ENCODE peak calls at places on chromosomes 1 and 21, in six cellular contexts. T is occipital lobe, P is GM23248, S is Calu3, J is astrocyte of the cerebellum, K is kidney. M is an unnamed sample.

GRCh38 chr1:24236170-24237045 is 49.3 kb upstream of the IFNLR1 start:
- DNase-seq in T (no peak), P (peak; percentile 86), S (peak; percentile 47), J (peak; percentile 55), K (no peak), M (peak; percentile 85)

GRCh38 chr1:29354511-29355098 is 118.3 kb downstream of the PTPRU start:
- DNase-seq in T (no peak), P (no peak), S (no peak), J (no peak), K (no peak), M (no peak)

GRCh38 chr1:27342778-27343638 is 1.2 kb downstream of the SYTL1 start:
- DNase-seq in T (no peak), P (no peak), S (peak; percentile 51), J (no peak), K (peak; percentile 84), M (no peak)

GRCh38 chr1:246733706-246734105 is 9.5 kb downstream of the SCCPDH start:
- DNase-seq in T (no peak), P (no peak), S (no peak), J (no peak), K (no peak), M (peak; percentile 33)

GRCh38 chr21:36909901-36910561 is 56.4 kb downstream of the HLCS start:
- DNase-seq in T (no peak), P (peak; percentile 97), S (peak; percentile 31), J (peak; percentile 95), K (no peak), M (peak; percentile 98)

GRCh38 chr1:205247130-205247921 is 19.6 kb downstream of the TMCC2 start:
- DNase-seq in T (peak; percentile 80), P (no peak), S (no peak), J (no peak), K (no peak), M (no peak)

GRCh38 chr21:38955495-38955894 is 149.8 kb downstream of the ETS2 start:
- DNase-seq in T (peak; percentile 72), P (peak; percentile 90), S (no peak), J (no peak), K (no peak), M (peak; percentile 86)

GRCh38 chr21:32626633-32627196 is 14.5 kb upstream of the CFAP298 start:
- DNase-seq in T (no peak), P (peak; percentile 69), S (no peak), J (peak; percentile 12), K (no peak), M (peak; percentile 71)

GRCh38 chr1:165738794-165739193 is 29.9 kb downstream of the TMCO1 start:
- DNase-seq in T (no peak), P (no peak), S (no peak), J (no peak), K (no peak), M (no peak)

GRCh38 chr1:109630081-109630880 is 10.6 kb downstream of the AMPD2 start:
- DNase-seq in T (no peak), P (no peak), S (no peak), J (no peak), K (peak; percentile 76), M (no peak)

GRCh38 chr1:109818351-109819325 is 54.9 kb upstream of the EPS8L3 start:
- DNase-seq in T (no peak), P (no peak), S (no peak), J (no peak), K (no peak), M (no peak)

GRCh38 chr21:32764186-32764585 is 7.4 kb downstream of the PAXBP1 start:
- DNase-seq in T (no peak), P (no peak), S (no peak), J (no peak), K (no peak), M (no peak)

GRCh38 chr1:66778969-66779368 is 22.1 kb downstream of the INSL5 start:
- DNase-seq in T (no peak), P (peak; percentile 57), S (no peak), J (no peak), K (no peak), M (peak; percentile 35)

GRCh38 chr1:225700164-225700740 is 47.3 kb upstream of the ENAH start:
- DNase-seq in T (no peak), P (peak; percentile 98), S (peak; percentile 76), J (peak; percentile 99), K (no peak), M (peak; percentile 99)

GRCh38 chr1:113950908-113951307 is 21.8 kb downstream of the HIPK1 start:
- DNase-seq in T (no peak), P (no peak), S (no peak), J (no peak), K (no peak), M (no peak)

GRCh38 chr1:12587981-12588620 is 29.9 kb downstream of the DHRS3 start:
- DNase-seq in T (no peak), P (no peak), S (peak; percentile 31), J (no peak), K (no peak), M (peak; percentile 45)

M was measured in fibroblast of mammary gland.